ENCODE peak calls at places on chromosome 20, in five cellular contexts. L is foreskin fibroblast, F is astrocyte, W is upper lobe of right lung, P is epithelial cell of esophagus. Z is an unnamed sample.

GRCh38 chr20:5835870-5836269 is 85.7 kb downstream of the SHLD1 start:
- DNase-seq in L (peak), F (peak), W (no peak), P (no peak), Z (peak)

GRCh38 chr20:4730782-4731181 is 9.1 kb downstream of the PRND start:
- DNase-seq in L (no peak), F (no peak), W (no peak), P (peak), Z (peak)

GRCh38 chr20:48260370-48260769 is 475.1 kb upstream of the SULF2 start:
- DNase-seq in L (no peak), F (peak), W (no peak), P (no peak), Z (no peak)

GRCh38 chr20:47027042-47027441 is 132.4 kb downstream of the EYA2 start:
- DNase-seq in L (no peak), F (no peak), W (no peak), P (peak), Z (no peak)

GRCh38 chr20:57514273-57514751 is 10.6 kb downstream of the CTCFL start:
- DNase-seq in L (peak), F (peak), W (peak), P (peak), Z (peak)

GRCh38 chr20:5127204-5127858 is 523 bp downstream of the CDS2 start:
- DNase-seq in L (peak), F (peak), W (peak), P (peak), Z (peak)

GRCh38 chr20:61584851-61585250 is 332.8 kb downstream of the CDH4 start:
- DNase-seq in L (no peak), F (no peak), W (no peak), P (no peak), Z (no peak)

GRCh38 chr20:23200413-23200812 is 114.3 kb upstream of the CD93 start:
- DNase-seq in L (no peak), F (no peak), W (no peak), P (no peak), Z (no peak)

GRCh38 chr20:9294081-9294480 is 220.3 kb upstream of the LAMP5 start:
- DNase-seq in L (peak), F (peak), W (no peak), P (peak), Z (peak)

GRCh38 chr20:51023617-51024155 is 779 bp upstream of the KCNG1 start:
- DNase-seq in L (no peak), F (no peak), W (no peak), P (no peak), Z (no peak)

GRCh38 chr20:51024761-51025160 is 1.9 kb upstream of the KCNG1 start:
- DNase-seq in L (no peak), F (no peak), W (no peak), P (no peak), Z (no peak)

GRCh38 chr20:51021067-51022025 is 1.6 kb downstream of the KCNG1 start:
- DNase-seq in L (no peak), F (peak), W (no peak), P (peak), Z (peak)

GRCh38 chr20:51022227-51022802 is 592 bp downstream of the KCNG1 start:
- DNase-seq in L (no peak), F (no peak), W (no peak), P (no peak), Z (no peak)

GRCh38 chr20:51022803-51023616 is at the start of gene KCNG1:
- DNase-seq in L (peak), F (peak), W (peak), P (peak), Z (peak)
- TF ChIP-seq CTCF in L (no peak), F (no peak), W (no peak), P (no peak), Z (no peak)

GRCh38 chr20:45489083-45489531 is 19.6 kb downstream of the WFDC2 start:
- DNase-seq in L (peak), F (peak), W (no peak), P (peak), Z (no peak)

GRCh38 chr20:45485388-45485787 is 15.8 kb downstream of the WFDC2 start:
- DNase-seq in L (no peak), F (no peak), W (no peak), P (no peak), Z (no peak)

GRCh38 chr20:45484676-45485075 is 15.1 kb downstream of the WFDC2 start:
- DNase-seq in L (no peak), F (no peak), W (no peak), P (no peak), Z (no peak)

DNA sequence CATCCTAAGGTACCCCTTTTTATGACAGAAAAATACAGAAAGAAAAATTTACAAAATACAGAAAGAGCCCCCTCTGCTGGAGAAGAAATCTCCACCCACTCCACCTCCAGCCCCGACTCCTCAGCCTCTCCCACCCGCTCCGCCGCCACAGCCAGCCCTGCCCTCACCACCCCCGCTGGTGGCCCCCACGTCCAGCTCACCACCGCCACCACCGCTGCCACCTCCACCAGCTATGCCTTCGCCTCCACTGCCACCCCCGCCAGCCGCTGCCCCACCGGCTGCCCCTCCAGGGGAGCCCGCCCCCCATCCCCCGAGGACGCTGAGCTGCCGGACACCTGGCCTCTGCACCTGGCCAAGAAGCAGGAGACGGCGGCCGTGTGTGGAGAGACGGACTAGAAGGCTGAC is 17.7 kb downstream of the WFDC2 start:
- DNase-seq in L (no peak), F (no peak), W (peak), P (no peak), Z (no peak)
- TF ChIP-seq CTCF in L (no peak), F (peak), W (no peak), P (no peak), Z (peak)

GRCh38 chr20:25696384-25697131 is at the start of gene ZNF337:
- DNase-seq in L (peak), F (peak), W (peak), P (peak), Z (peak)
- TF ChIP-seq CTCF in L (peak), F (no peak), W (peak), P (no peak), Z (peak)

GRCh38 chr20:50794181-50794845 is 548 bp upstream of the BCAS4 start:
- DNase-seq in L (no peak), F (no peak), W (no peak), P (no peak), Z (no peak)
- TF ChIP-seq CTCF in L (peak), F (no peak), W (no peak), P (no peak), Z (no peak)

GRCh38 chr20:16902657-16903056 is 154.5 kb downstream of the OTOR start:
- DNase-seq in L (no peak), F (no peak), W (no peak), P (no peak), Z (no peak)
- TF ChIP-seq CTCF in L (no peak), F (no peak), W (no peak), P (no peak), Z (no peak)

DNA sequence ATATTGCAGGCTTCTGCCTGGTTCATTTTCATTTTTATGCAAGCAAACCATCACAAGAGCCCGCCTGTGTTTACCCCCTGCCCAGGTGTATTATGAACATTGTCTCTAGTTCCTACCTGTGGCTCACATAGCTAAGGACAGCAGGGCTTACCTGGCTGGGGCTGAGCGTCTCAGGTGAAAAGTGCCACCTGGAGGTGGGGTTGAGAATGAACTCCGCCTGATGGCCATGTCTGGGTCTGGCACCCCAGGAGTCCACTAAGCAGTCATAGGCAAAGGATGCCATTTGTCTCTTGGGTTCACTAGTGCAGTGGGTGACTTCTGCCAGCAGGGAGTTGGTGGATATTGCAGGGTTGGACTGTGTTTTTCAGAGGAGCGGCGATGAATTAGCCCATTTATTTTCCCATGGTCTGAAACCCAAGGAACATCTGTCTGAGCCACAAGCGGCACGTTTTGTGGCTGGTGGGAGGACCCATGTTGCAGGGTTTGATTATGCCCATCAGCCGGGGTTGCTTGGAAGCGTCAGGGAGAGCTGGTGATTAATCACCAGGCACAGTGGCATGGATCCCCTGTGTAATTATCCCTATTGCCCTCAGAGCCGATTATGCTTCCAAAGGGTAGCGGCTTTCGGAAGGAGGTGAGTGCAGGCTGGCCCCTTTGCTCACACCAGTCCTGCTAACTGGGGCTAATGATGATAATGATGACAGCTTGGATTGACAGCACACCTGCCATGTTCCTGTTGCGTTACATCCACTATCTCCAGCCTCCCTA is 92.2 kb downstream of the CDH26 start:
- DNase-seq in L (no peak), F (no peak), W (no peak), P (peak), Z (no peak)
- TF ChIP-seq CTCF in L (no peak), F (no peak), W (peak), P (peak), Z (no peak)

DNA sequence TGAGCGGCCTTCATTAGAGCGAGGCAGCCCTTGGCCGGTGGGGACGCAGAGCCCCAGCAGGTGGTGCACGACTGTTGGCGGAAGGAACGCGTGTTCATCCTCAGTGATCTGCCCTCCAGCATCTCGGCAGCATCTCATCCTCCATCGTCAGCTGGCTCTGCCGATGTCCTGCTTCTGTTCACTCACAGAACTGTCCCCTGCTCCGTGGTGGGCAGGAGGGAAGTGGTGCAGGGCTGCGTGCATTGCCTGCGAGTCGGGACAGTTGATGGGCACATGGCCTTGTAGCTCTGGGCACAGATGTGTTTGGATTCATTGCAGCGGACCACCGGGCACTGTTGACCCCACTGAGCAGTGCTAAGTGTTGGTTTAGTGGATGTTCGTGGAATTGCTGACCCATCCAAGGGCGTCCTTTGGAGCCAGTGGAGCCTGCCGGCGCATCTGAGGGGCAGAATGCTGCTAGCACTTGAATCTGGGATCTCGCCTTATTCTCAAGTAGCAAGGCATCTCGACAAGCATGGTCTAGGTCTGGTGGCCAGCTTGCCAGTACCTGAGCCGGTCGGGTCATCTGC is 6.7 kb upstream of the SLC17A9 start:
- DNase-seq in L (no peak), F (no peak), W (peak), P (no peak), Z (no peak)
- TF ChIP-seq CTCF in L (no peak), F (no peak), W (no peak), P (no peak), Z (no peak)

DNA sequence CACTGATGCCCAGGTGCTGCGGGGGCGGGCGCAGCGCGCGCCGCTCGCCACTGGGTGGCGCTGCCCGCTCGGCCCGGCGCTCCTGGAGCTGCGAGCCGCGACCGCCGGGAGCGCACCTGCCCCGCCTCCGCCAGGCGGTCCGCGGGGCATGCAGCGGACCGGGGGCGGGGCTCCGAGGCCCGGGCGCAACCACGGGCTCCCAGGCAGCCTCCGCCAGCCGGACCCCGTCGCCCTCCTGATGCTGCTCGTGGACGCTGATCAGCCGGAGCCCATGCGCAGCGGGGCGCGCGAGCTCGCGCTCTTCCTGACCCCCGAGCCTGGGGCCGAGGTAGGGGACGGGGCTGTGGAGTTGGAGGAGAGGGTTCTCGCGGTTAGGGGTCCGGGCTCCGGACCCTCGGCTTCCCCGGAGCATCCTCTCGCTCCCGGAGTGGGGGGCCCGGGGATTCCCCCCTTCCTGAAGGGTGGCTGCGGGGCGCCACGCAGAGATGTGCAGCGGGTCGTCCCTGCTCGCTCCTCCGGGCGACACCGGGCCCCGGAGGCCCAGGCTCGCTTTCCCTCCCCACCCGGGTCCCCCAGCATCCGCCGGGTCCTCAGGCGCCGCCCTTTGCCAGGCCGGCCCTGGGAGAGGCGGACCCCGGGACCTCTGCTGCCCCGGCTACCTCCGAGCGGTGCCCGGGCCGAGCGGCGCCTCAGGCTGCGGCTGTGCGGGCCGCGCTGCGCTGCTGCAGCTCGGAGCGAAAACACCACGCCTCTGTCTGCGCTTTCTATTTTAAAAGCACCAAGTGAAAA is at the start of gene BCAS4:
- DNase-seq in L (peak), F (peak), W (peak), P (peak), Z (peak)
- TF ChIP-seq CTCF in L (no peak), F (peak), W (peak), P (peak), Z (peak)

GRCh38 chr20:33915726-33916331 is 77.9 kb upstream of the RALY start:
- DNase-seq in L (no peak), F (no peak), W (peak), P (peak), Z (no peak)

GRCh38 chr20:33910529-33911327 is 83.0 kb upstream of the RALY start:
- DNase-seq in L (no peak), F (no peak), W (no peak), P (no peak), Z (no peak)

GRCh38 chr20:33918662-33919061 is 75.0 kb upstream of the RALY start:
- DNase-seq in L (no peak), F (no peak), W (no peak), P (no peak), Z (no peak)

GRCh38 chr20:33917813-33918525 is 75.7 kb upstream of the RALY start:
- DNase-seq in L (no peak), F (no peak), W (no peak), P (no peak), Z (no peak)

GRCh38 chr20:33914871-33915270 is 78.8 kb upstream of the RALY start:
- DNase-seq in L (peak), F (peak), W (no peak), P (peak), Z (peak)
- TF ChIP-seq CTCF in L (no peak), F (no peak), W (no peak), P (peak), Z (peak)

DNA sequence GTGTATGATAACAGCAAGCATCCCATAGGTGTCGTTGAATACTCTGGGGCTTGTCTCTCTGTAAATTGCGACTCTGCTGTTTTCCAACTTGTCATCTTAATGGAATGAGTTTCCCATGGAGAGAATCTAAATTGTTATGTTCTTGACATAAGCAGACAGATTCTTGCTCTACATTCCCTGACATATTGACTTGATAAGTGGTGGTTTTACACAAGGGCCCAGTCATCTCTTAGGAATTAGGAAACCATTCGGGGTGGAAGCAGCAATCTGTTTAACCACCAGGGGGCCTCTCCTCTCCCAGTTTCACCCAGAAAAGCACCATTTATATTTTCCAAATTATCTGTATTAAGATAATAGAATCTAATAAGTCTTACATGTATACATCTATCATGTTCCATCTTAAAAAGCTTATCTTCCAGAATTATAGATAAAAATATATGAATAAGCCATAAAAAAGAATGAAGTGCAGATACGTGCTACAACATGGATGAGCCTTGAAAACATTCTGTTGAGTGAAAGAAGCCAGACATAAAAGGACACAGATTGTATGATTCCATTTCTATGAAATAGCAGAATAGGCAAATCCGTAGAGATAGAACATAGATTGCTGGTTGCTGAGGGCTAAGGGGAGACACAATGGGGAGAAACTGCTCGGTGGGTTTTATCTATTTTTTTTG is 23.1 kb upstream of the MROH8 start:
- DNase-seq in L (peak), F (peak), W (no peak), P (peak), Z (peak)
- TF ChIP-seq CTCF in L (peak), F (peak), W (peak), P (peak), Z (peak)

Z was measured in choroid plexus epithelial cell.